ENCODE peak calls at places on chromosomes 2 and 18, in eight cellular contexts. G, P, Z, K, T, M, U and Q are unnamed samples.

GRCh38 chr2:101036562-101036961 is 34.5 kb downstream of the RPL31 start:
- DNase-seq in G (no peak), P (no peak), Z (peak), K (no peak), T (no peak), M (no peak), U (no peak), Q (peak)

GRCh38 chr18:10659594-10659993 is 133.8 kb downstream of the NAPG start:
- DNase-seq in G (no peak), P (no peak), Z (no peak), K (no peak), T (no peak), M (no peak), U (no peak), Q (no peak)

GRCh38 chr2:74532222-74532621 is 2.5 kb downstream of the HTRA2 start:
- DNase-seq in G (no peak), P (peak), Z (peak), K (no peak), T (no peak), M (no peak), U (no peak), Q (peak)

GRCh38 chr2:165957030-165957675 is 3.6 kb upstream of the TTC21B start:
- DNase-seq in G (no peak), P (no peak), Z (no peak), K (no peak), T (no peak), M (peak), U (no peak), Q (no peak)

GRCh38 chr18:72376256-72376655 is 167.9 kb downstream of the CBLN2 start:
- DNase-seq in G (no peak), P (no peak), Z (no peak), K (no peak), T (no peak), M (no peak), U (no peak), Q (no peak)

GRCh38 chr18:55783921-55784320 is 195.9 kb upstream of the TCF4 start:
- DNase-seq in G (no peak), P (no peak), Z (no peak), K (no peak), T (no peak), M (no peak), U (no peak), Q (no peak)

GRCh38 chr18:11035814-11036213 is 113.6 kb downstream of the PIEZO2 start:
- DNase-seq in G (no peak), P (no peak), Z (no peak), K (no peak), T (no peak), M (no peak), U (no peak), Q (no peak)

GRCh38 chr2:85999131-85999831 is 106.4 kb downstream of the POLR1A start:
- DNase-seq in G (no peak), P (peak), Z (peak), K (no peak), T (peak), M (no peak), U (no peak), Q (no peak)

GRCh38 chr2:106990307-106990706 is 104.3 kb upstream of the ST6GAL2 start:
- DNase-seq in G (no peak), P (no peak), Z (peak), K (no peak), T (no peak), M (no peak), U (no peak), Q (peak)

GRCh38 chr18:48109961-48110493 is 179.6 kb upstream of the SMAD2 start:
- DNase-seq in G (no peak), P (no peak), Z (no peak), K (no peak), T (no peak), M (no peak), U (no peak), Q (no peak)